ENCODE peak calls at places on chromosome X, in seven cellular contexts. C is thoracic aorta; P is lower lobe of right lung; Q is tibial artery; N is pancreas; G is CD8-positive, alpha-beta T cell; B is ovary. H is an unnamed sample. For H3K9me3, the result is how much of the 10 kb centered on the place peaks cover.

GRCh38 chrX:10006770-10007169 is 39.6 kb downstream of the CLDN34 start:
- DNase-seq in C (no peak), P (no peak), Q (no peak), N (no peak), G (no peak), B (no peak), H (no peak)

GRCh38 chrX:28590394-28590793 is 3.1 kb downstream of the IL1RAPL1 start:
- DNase-seq in C (no peak), P (no peak), Q (no peak), N (no peak), G (no peak), B (no peak), H (no peak)

GRCh38 chrX:72100824-72101351 is 30.8 kb downstream of the RTL5 start:
- DNase-seq in C (no peak), P (no peak), Q (no peak), N (no peak), G (peak), B (no peak), H (no peak)

GRCh38 chrX:135973025-135973547 is 702 bp downstream of the MMGT1 start:
- DNase-seq in C (no peak), P (no peak), Q (peak), N (peak), G (no peak), B (no peak), H (no peak)

GRCh38 chrX:19283597-19284339 is 60.0 kb upstream of the PDHA1 start:
- DNase-seq in C (no peak), P (no peak), Q (no peak), N (no peak), G (no peak), B (no peak), H (no peak)

GRCh38 chrX:104330966-104331365 is 76.2 kb upstream of the ESX1 start:
- DNase-seq in C (no peak), P (no peak), Q (no peak), N (no peak), G (no peak), B (no peak), H (no peak)

GRCh38 chrX:146054311-146054710 is 236.7 kb downstream of the SLITRK2 start:
- DNase-seq in C (no peak), P (no peak), Q (no peak), N (no peak), G (no peak), B (no peak), H (no peak)

GRCh38 chrX:125507119-125507518 is 187.4 kb downstream of the TEX13C start:
- DNase-seq in C (no peak), P (no peak), Q (no peak), N (no peak), G (no peak), B (no peak), H (no peak)

GRCh38 chrX:23815376-23815775 is 32.4 kb downstream of the SAT1 start:
- DNase-seq in C (no peak), P (no peak), Q (no peak), N (no peak), G (no peak), B (no peak), H (no peak)

GRCh38 chrX:120336899-120337298 is 25.0 kb upstream of the ATP1B4 start:
- DNase-seq in C (no peak), P (no peak), Q (no peak), N (no peak), G (no peak), B (no peak), H (no peak)

GRCh38 chrX:11210397-11210796 is 82.8 kb upstream of the AMELX start:
- DNase-seq in C (no peak), P (no peak), Q (no peak), N (no peak), G (no peak), B (no peak), H (no peak)

GRCh38 chrX:134634691-134635090 is 23.6 kb downstream of the PLAC1 start:
- DNase-seq in C (no peak), P (no peak), Q (no peak), N (no peak), G (no peak), B (no peak), H (no peak)

GRCh38 chrX:865422-865821 is 234.8 kb downstream of the SHOX start:
- DNase-seq in C (no peak), P (no peak), Q (no peak), N (no peak), G (no peak), B (no peak), H (no peak)

GRCh38 chrX:11724122-11725017 is 33.7 kb upstream of the MSL3 start:
- DNase-seq in C (no peak), P (no peak), Q (no peak), N (no peak), G (no peak), B (peak), H (no peak)

GRCh38 chrX:108361316-108361715 is 76.9 kb downstream of the COL4A6 start:
- DNase-seq in C (no peak), P (no peak), Q (no peak), N (no peak), G (no peak), B (no peak), H (no peak)

GRCh38 chrX:64394874-64395567 is at the start of gene MTMR8:
- DNase-seq in C (peak), P (peak), Q (peak), N (peak), G (peak), B (peak), H (peak)

GRCh38 chrX:39002466-39002865 is 201.2 kb downstream of the MID1IP1 start:
- DNase-seq in C (no peak), P (no peak), Q (no peak), N (no peak), G (no peak), B (no peak), H (no peak)

GRCh38 chrX:78199851-78200250 is 60.4 kb upstream of the TAF9B start:
- DNase-seq in C (no peak), P (no peak), Q (no peak), N (no peak), G (no peak), B (no peak), H (no peak)

GRCh38 chrX:75038925-75039324 is 113.7 kb upstream of the NEXMIF start:
- DNase-seq in C (no peak), P (no peak), Q (no peak), N (no peak), G (no peak), B (no peak), H (no peak)
- H3K9me3 ChIP-seq in C (under half), P (under half), Q (under half), N (under half), G (under half), B (under half), H (under half)

DNA sequence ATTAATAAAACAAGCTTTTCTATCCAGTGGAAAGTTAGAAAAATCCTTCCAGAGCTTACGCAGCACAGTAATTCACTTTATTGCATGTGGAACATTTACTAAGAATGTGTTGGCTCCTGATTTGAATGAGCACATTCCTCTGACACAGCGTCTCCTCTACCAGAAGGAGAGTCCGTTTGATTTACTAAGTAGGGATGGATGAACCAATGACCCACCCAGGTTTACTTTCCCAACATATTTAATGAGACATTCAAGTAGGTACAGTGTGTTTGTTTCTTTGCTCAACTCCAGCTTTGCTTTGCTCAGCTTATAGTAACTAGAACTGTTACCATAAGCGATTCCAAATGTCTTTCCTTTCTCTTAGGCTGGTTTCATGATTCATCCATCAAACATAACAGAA is 161.7 kb downstream of the SMARCA1 start:
- DNase-seq in C (no peak), P (no peak), Q (no peak), N (no peak), G (no peak), B (no peak), H (no peak)
- TF ChIP-seq CTCF in C (no peak), P (no peak), Q (no peak), N (no peak), G (no peak), B (no peak), H (no peak)

DNA sequence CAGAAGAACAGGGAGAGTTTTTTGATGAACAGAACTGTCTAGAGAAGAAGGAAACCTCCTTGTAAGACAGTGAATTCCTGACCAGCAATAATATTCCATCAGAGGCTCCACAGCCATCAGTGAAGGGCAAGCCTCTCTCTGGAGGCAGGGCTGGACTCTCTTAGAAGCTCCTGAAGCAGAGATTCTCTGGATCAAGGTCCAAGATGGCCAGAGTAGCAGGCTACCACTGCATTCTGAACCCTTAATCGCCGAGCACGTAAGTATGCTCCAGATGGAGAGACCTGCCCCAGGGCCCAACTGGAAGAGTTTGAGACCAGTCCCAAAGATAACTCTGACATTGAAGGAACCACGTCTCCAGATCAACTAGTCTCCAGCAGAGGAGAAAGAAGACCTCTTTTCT is 16.4 kb downstream of the GABRE start:
- DNase-seq in C (no peak), P (no peak), Q (no peak), N (no peak), G (no peak), B (no peak), H (no peak)
- H3K9me3 ChIP-seq in C (under half), P (under half), Q (under half), N (under half), G (under half), B (under half), H (under half)

DNA sequence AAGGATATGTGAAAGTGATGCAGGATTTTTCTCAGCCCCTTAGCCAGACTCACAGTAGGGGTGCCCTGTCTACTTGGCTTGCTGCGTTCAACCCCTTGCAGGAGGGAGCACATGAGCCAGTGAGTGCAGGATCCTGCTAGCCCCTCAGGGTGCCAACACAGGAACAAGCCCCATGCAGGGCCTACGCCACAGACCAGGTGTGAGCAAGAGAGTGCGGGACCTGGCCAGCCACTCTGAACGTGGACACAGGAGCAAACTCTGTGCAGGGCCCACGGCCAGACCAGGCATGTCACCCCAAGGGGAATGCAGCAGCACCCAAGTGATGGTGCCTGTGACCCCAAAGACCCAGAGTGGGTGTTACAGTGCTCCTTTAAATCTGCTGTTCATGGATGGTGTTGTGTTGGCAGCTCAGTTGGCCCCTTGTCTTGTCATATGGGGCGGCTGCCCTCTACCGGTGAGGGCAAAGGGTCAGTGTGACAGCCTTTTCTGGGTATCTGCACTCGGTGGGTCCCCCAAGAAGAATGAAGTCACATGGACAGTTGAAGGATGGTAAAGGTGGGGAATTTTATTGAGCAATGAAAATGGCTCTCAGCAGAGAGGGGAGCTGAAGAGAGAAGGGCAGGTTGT is 188.4 kb upstream of the MAOA start:
- DNase-seq in C (no peak), P (no peak), Q (no peak), N (no peak), G (no peak), B (no peak), H (no peak)
- TF ChIP-seq CTCF in C (no peak), P (no peak), Q (no peak), N (no peak), G (no peak), B (no peak), H (no peak)

DNA sequence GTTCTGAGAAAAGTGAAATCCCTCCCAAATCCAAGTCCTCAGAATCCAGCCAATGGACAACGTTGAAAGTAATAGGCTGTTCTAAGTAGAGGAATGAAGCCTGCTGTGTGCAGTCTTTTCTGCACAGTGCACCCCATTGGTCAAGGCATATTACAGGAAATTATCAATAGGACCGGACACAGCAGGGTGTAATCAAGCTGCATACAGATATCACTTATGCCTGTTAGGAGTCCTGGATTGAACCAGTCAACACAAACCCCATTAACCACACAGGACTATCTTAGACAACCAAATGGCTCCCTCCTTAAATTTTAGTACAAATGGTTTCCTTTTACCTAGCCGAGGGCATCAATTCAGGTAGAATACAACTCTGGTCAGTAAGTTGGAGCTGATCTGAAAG is 34.2 kb upstream of the MAGEA8 start:
- DNase-seq in C (no peak), P (no peak), Q (no peak), N (no peak), G (no peak), B (no peak), H (no peak)
- H3K9me3 ChIP-seq in C (under half), P (under half), Q (under half), N (under half), G (under half), B (under half), H (under half)

DNA sequence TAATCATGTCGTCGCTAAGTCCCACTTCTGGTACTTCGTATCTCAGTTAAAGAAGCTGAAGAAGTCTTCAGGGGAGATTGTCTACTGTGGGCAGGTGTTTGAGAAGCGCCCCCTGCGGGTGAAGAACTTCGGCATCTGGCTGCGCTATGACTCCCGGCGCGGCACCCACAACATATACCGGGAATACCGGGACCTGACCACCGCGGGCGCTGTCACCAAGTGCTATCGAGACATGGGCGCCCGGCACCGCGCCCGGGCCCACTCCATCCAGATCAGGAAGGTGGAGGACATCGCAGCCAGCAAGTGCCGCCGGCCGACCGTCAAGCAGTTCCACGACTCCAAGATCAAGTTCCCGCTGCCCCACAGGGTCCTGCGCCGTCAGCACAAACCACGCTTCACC is 11.3 kb downstream of the PNCK start:
- DNase-seq in C (no peak), P (peak), Q (peak), N (peak), G (peak), B (no peak), H (no peak)
- TF ChIP-seq CTCF in C (no peak), P (peak), Q (peak), N (peak), G (peak), B (no peak), H (peak)

GRCh38 chrX:144810539-144810938 is 436.8 kb upstream of the SPANXN1 start:
- DNase-seq in C (no peak), P (no peak), Q (no peak), N (no peak), G (no peak), B (no peak), H (no peak)

GRCh38 chrX:144809025-144809424 is 438.3 kb upstream of the SPANXN1 start:
- DNase-seq in C (no peak), P (no peak), Q (no peak), N (no peak), G (no peak), B (no peak), H (no peak)
- H3K9me3 ChIP-seq in C (under half), P (under half), Q (under half), N (under half), G (under half), B (under half), H (under half)

DNA sequence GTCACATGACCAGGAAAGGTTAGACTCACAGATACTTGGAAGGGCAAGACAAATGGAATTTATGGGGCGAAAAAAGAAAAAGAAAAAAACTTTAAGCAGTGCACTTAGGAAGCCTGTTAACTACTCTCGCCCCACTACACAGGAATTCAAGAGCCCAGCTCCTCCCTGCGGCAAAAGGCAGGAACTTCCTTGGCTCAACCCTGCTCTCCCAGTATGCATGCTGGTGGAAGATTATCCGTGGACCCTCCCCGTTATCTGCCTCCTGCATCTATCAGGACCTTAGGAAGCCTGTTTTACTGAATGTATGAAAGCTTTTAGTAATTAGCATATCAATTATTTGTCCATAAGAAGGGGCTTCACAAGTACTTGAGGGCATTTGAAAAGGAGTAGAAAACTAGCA is 40.1 kb upstream of the RPA4 start:
- DNase-seq in C (no peak), P (no peak), Q (no peak), N (no peak), G (no peak), B (no peak), H (no peak)
- TF ChIP-seq CTCF in C (no peak), P (no peak), Q (no peak), N (no peak), G (no peak), B (no peak), H (peak)

DNA sequence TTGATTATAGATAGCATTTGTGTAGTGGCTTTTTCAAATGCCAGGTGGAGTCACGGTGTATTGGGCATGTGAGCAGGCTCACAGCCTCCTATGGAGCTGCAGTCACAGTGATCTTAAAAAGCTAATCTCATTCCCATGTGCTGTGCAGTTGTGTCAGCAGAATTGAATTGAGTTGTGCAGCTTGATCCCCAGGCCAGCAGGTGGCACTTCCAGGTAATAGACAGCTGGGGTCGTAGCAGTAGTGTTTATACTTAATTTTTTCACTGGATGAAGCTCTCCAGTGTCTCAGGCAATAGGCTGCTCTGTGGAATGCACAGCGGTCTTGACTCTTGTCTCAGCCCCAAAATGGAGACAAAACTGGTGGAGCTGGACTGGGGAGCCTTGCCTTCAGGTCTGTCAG is 1028.1 kb downstream of the SH3BGRL start:
- DNase-seq in C (no peak), P (no peak), Q (no peak), N (no peak), G (no peak), B (no peak), H (no peak)
- H3K9me3 ChIP-seq in C (under half), P (under half), Q (under half), N (under half), G (under half), B (under half), H (under half)

GRCh38 chrX:15107367-15107988 is 162.4 kb downstream of the ASB9 start:
- DNase-seq in C (no peak), P (no peak), Q (no peak), N (no peak), G (no peak), B (no peak), H (no peak)
- TF ChIP-seq CTCF in C (no peak), P (no peak), Q (no peak), N (no peak), G (no peak), B (no peak), H (no peak)